ENCODE peak calls at places on chromosome 15, in seven cellular contexts. One of them, this sample, is unnamed.

GRCh38 chr15:69790632-69791031 is 307.1 kb downstream of the TLE3 start:
- DNase-seq in mesenchymal stem cell: no peak
- DNase-seq in CD8-positive, alpha-beta T cell: no peak
- DNase-seq in pancreas: no peak
- DNase-seq in iPS DF 6.9: no peak
- DNase-seq in right cardiac atrium: no peak
- DNase-seq in lung: no peak
- DNase-seq in this sample: no peak

GRCh38 chr15:82944840-82945239 is 7.7 kb downstream of the HOMER2 start:
- DNase-seq in iPS DF 6.9: no peak
- DNase-seq in mesenchymal stem cell: no peak
- DNase-seq in CD8-positive, alpha-beta T cell: no peak
- DNase-seq in pancreas: no peak
- DNase-seq in lung: no peak
- DNase-seq in right cardiac atrium: no peak
- DNase-seq in this sample: no peak

GRCh38 chr15:88449581-88449980 is 17.6 kb downstream of the MRPL46 start:
- DNase-seq in pancreas: no peak
- DNase-seq in mesenchymal stem cell: no peak
- DNase-seq in right cardiac atrium: no peak
- DNase-seq in lung: peak; percentile 23
- DNase-seq in CD8-positive, alpha-beta T cell: no peak
- DNase-seq in iPS DF 6.9: no peak
- DNase-seq in this sample: no peak

GRCh38 chr15:78414608-78415250 is 23.3 kb upstream of the IREB2 start:
- DNase-seq in lung: no peak
- DNase-seq in right cardiac atrium: no peak
- DNase-seq in mesenchymal stem cell: no peak
- DNase-seq in CD8-positive, alpha-beta T cell: no peak
- DNase-seq in iPS DF 6.9: no peak
- DNase-seq in pancreas: no peak
- DNase-seq in this sample: no peak

GRCh38 chr15:45919806-45920205 is 285.0 kb downstream of the SQOR start:
- DNase-seq in lung: peak; percentile 62
- DNase-seq in mesenchymal stem cell: peak; percentile 75
- DNase-seq in CD8-positive, alpha-beta T cell: no peak
- DNase-seq in iPS DF 6.9: no peak
- DNase-seq in pancreas: no peak
- DNase-seq in right cardiac atrium: no peak
- DNase-seq in this sample: no peak

GRCh38 chr15:74375303-74375693 is 7.9 kb upstream of the CYP11A1 start:
- DNase-seq in pancreas: peak; percentile 80
- DNase-seq in mesenchymal stem cell: peak; percentile 80
- DNase-seq in iPS DF 6.9: no peak
- DNase-seq in right cardiac atrium: peak; percentile 81
- DNase-seq in CD8-positive, alpha-beta T cell: peak; percentile 86
- DNase-seq in lung: peak; percentile 84
- DNase-seq in this sample: peak; percentile 75

GRCh38 chr15:83092309-83092976 is 15.0 kb upstream of the TM6SF1 start:
- DNase-seq in CD8-positive, alpha-beta T cell: no peak
- DNase-seq in right cardiac atrium: peak; percentile 52
- DNase-seq in mesenchymal stem cell: peak; percentile 67
- DNase-seq in pancreas: no peak
- DNase-seq in iPS DF 6.9: no peak
- DNase-seq in lung: no peak
- DNase-seq in this sample: no peak

GRCh38 chr15:22811640-22812039 is 25.2 kb downstream of the NIPA1 start:
- DNase-seq in right cardiac atrium: no peak
- DNase-seq in CD8-positive, alpha-beta T cell: no peak
- DNase-seq in iPS DF 6.9: no peak
- DNase-seq in lung: no peak
- DNase-seq in pancreas: peak; percentile 69
- DNase-seq in mesenchymal stem cell: peak; percentile 37
- DNase-seq in this sample: peak; percentile 8

GRCh38 chr15:49387471-49387870 is 35.6 kb upstream of the FGF7 start:
- DNase-seq in right cardiac atrium: no peak
- DNase-seq in CD8-positive, alpha-beta T cell: no peak
- DNase-seq in pancreas: no peak
- DNase-seq in iPS DF 6.9: no peak
- DNase-seq in mesenchymal stem cell: no peak
- DNase-seq in lung: no peak
- DNase-seq in this sample: no peak

GRCh38 chr15:75620776-75621536 is 4.6 kb downstream of the SNUPN start:
- DNase-seq in lung: peak; percentile 56
- DNase-seq in mesenchymal stem cell: peak; percentile 95
- DNase-seq in iPS DF 6.9: no peak
- DNase-seq in pancreas: no peak
- DNase-seq in CD8-positive, alpha-beta T cell: no peak
- DNase-seq in right cardiac atrium: peak; percentile 91
- DNase-seq in this sample: peak; percentile 31

GRCh38 chr15:67280217-67280616 is 25.6 kb downstream of the IQCH start:
- DNase-seq in lung: no peak
- DNase-seq in mesenchymal stem cell: peak; percentile 10
- DNase-seq in pancreas: no peak
- DNase-seq in CD8-positive, alpha-beta T cell: no peak
- DNase-seq in iPS DF 6.9: no peak
- DNase-seq in right cardiac atrium: no peak
- DNase-seq in this sample: no peak

GRCh38 chr15:53437985-53438841 is 321.2 kb downstream of the WDR72 start:
- DNase-seq in mesenchymal stem cell: no peak
- DNase-seq in lung: no peak
- DNase-seq in right cardiac atrium: no peak
- DNase-seq in CD8-positive, alpha-beta T cell: no peak
- DNase-seq in iPS DF 6.9: no peak
- DNase-seq in pancreas: no peak
- DNase-seq in this sample: no peak

GRCh38 chr15:75177360-75178071 is 24.2 kb upstream of the C15orf39 start:
- DNase-seq in pancreas: no peak
- DNase-seq in mesenchymal stem cell: peak; percentile 35
- DNase-seq in lung: no peak
- DNase-seq in CD8-positive, alpha-beta T cell: no peak
- DNase-seq in right cardiac atrium: no peak
- DNase-seq in iPS DF 6.9: no peak
- DNase-seq in this sample: no peak

GRCh38 chr15:66619152-66619903 is 53.5 kb upstream of the LCTL start:
- DNase-seq in lung: peak; percentile 77
- DNase-seq in mesenchymal stem cell: peak; percentile 76
- DNase-seq in CD8-positive, alpha-beta T cell: peak; percentile 57
- DNase-seq in iPS DF 6.9: peak; percentile 61
- DNase-seq in pancreas: peak; percentile 80
- DNase-seq in right cardiac atrium: peak; percentile 79
- DNase-seq in this sample: peak; percentile 68

GRCh38 chr15:70879386-70879785 is 12.8 kb downstream of the THAP10 start:
- DNase-seq in CD8-positive, alpha-beta T cell: no peak
- DNase-seq in right cardiac atrium: no peak
- DNase-seq in lung: no peak
- DNase-seq in pancreas: no peak
- DNase-seq in mesenchymal stem cell: peak; percentile 32
- DNase-seq in iPS DF 6.9: no peak
- DNase-seq in this sample: no peak

GRCh38 chr15:38238311-38238710 is 14.3 kb upstream of the SPRED1 start:
- DNase-seq in CD8-positive, alpha-beta T cell: no peak
- DNase-seq in mesenchymal stem cell: no peak
- DNase-seq in right cardiac atrium: no peak
- DNase-seq in iPS DF 6.9: no peak
- DNase-seq in lung: no peak
- DNase-seq in pancreas: no peak
- DNase-seq in this sample: no peak

GRCh38 chr15:77550275-77551251 is 82.1 kb downstream of the LINGO1 start:
- DNase-seq in mesenchymal stem cell: peak; percentile 80
- DNase-seq in iPS DF 6.9: no peak
- DNase-seq in lung: no peak
- DNase-seq in right cardiac atrium: no peak
- DNase-seq in pancreas: no peak
- DNase-seq in CD8-positive, alpha-beta T cell: no peak
- DNase-seq in this sample: no peak

GRCh38 chr15:59923508-59923907 is 80.6 kb upstream of the FOXB1 start:
- DNase-seq in lung: no peak
- DNase-seq in right cardiac atrium: no peak
- DNase-seq in pancreas: no peak
- DNase-seq in iPS DF 6.9: no peak
- DNase-seq in mesenchymal stem cell: no peak
- DNase-seq in CD8-positive, alpha-beta T cell: no peak
- DNase-seq in this sample: no peak

GRCh38 chr15:85772668-85773067 is 22.1 kb downstream of the KLHL25 start:
- DNase-seq in iPS DF 6.9: no peak
- DNase-seq in right cardiac atrium: no peak
- DNase-seq in lung: no peak
- DNase-seq in mesenchymal stem cell: no peak
- DNase-seq in pancreas: no peak
- DNase-seq in CD8-positive, alpha-beta T cell: no peak
- DNase-seq in this sample: peak; percentile 73

GRCh38 chr15:85316244-85316934 is 64.0 kb upstream of the AKAP13 start:
- DNase-seq in iPS DF 6.9: no peak
- DNase-seq in mesenchymal stem cell: peak; percentile 91
- DNase-seq in CD8-positive, alpha-beta T cell: peak; percentile 60
- DNase-seq in right cardiac atrium: no peak
- DNase-seq in pancreas: no peak
- DNase-seq in lung: no peak
- DNase-seq in this sample: no peak

GRCh38 chr15:43361313-43361903 is 9.4 kb downstream of the ZSCAN29 start:
- DNase-seq in pancreas: no peak
- DNase-seq in iPS DF 6.9: no peak
- DNase-seq in mesenchymal stem cell: no peak
- DNase-seq in CD8-positive, alpha-beta T cell: no peak
- DNase-seq in lung: no peak
- DNase-seq in right cardiac atrium: no peak
- DNase-seq in this sample: no peak
- H3K9me3 ChIP-seq in pancreas: no peaks in the 10 kb centered on the region
- H3K9me3 ChIP-seq in iPS DF 6.9: peaks cover 5% of the 10 kb centered on the region
- H3K9me3 ChIP-seq in mesenchymal stem cell: peaks cover 71% of the 10 kb centered on the region
- H3K9me3 ChIP-seq in CD8-positive, alpha-beta T cell: peaks cover 23% of the 10 kb centered on the region
- H3K9me3 ChIP-seq in lung: peaks cover 15% of the 10 kb centered on the region
- H3K9me3 ChIP-seq in right cardiac atrium: peaks cover 8% of the 10 kb centered on the region
- H3K9me3 ChIP-seq in this sample: no peaks in the 10 kb centered on the region

GRCh38 chr15:81303241-81304225 is 20.4 kb downstream of the STARD5 start:
- DNase-seq in mesenchymal stem cell: no peak
- DNase-seq in pancreas: no peak
- DNase-seq in CD8-positive, alpha-beta T cell: no peak
- DNase-seq in lung: no peak
- DNase-seq in right cardiac atrium: no peak
- DNase-seq in iPS DF 6.9: peak; percentile 33
- DNase-seq in this sample: peak; percentile 49
- H3K4me3 ChIP-seq in mesenchymal stem cell: no peak overlapping the region
- H3K4me3 ChIP-seq in pancreas: no peak overlapping the region
- H3K4me3 ChIP-seq in CD8-positive, alpha-beta T cell: peak overlapping the region; percentile 61
- H3K4me3 ChIP-seq in lung: no peak overlapping the region
- H3K4me3 ChIP-seq in right cardiac atrium: no peak overlapping the region
- H3K4me3 ChIP-seq in iPS DF 6.9: no peak overlapping the region
- H3K4me3 ChIP-seq in this sample: no peak overlapping the region

GRCh38 chr15:28918141-28918983 is 32.6 kb downstream of the APBA2 start:
- DNase-seq in pancreas: no peak
- DNase-seq in iPS DF 6.9: peak; percentile 60
- DNase-seq in mesenchymal stem cell: peak; percentile 27
- DNase-seq in lung: no peak
- DNase-seq in right cardiac atrium: no peak
- DNase-seq in CD8-positive, alpha-beta T cell: no peak
- DNase-seq in this sample: no peak
- H3K4me1 ChIP-seq in pancreas: no peaks in the 10 kb centered on the region
- H3K4me1 ChIP-seq in iPS DF 6.9: peaks cover 5% of the 10 kb centered on the region
- H3K4me1 ChIP-seq in mesenchymal stem cell: no peaks in the 10 kb centered on the region
- H3K4me1 ChIP-seq in lung: no peaks in the 10 kb centered on the region
- H3K4me1 ChIP-seq in right cardiac atrium: no peaks in the 10 kb centered on the region
- H3K4me1 ChIP-seq in CD8-positive, alpha-beta T cell: peaks cover 83% of the 10 kb centered on the region
- H3K4me1 ChIP-seq in this sample: no peaks in the 10 kb centered on the region

DNA sequence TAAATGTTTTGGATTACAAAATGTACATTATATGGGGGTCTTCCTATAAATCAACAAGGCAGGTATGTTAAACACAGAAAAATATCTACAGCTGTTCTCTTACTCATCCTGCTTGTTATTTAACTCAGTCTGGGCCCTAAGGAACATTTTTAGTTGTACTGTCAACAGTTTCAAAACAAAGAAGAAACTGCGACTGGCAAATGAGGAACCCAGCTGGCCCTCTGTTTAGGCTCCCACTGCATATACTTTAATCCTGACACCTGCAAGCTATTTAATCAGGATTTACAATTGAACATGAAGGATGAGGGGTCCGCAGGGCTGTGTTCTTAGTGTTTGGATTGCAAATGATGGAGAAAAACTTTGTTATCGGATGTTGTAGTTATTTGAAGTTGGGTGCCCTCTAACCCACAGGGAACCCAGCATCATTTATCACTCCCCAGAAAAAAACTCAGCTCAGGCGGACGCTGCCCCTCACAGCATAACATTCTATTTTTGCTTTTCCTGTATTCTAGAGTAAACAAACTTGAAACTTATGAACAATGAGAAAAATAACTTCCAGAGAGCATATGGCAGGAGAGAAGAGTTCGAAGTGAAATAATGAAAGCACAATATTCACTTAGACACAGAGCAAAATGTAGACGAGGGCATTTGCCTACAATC is 91.2 kb downstream of the POLR2M start:
- DNase-seq in pancreas: no peak
- DNase-seq in right cardiac atrium: no peak
- DNase-seq in mesenchymal stem cell: no peak
- DNase-seq in lung: no peak
- DNase-seq in iPS DF 6.9: no peak
- DNase-seq in CD8-positive, alpha-beta T cell: no peak
- DNase-seq in this sample: no peak
- H3K9me3 ChIP-seq in pancreas: no peaks in the 10 kb centered on the region
- H3K9me3 ChIP-seq in right cardiac atrium: no peaks in the 10 kb centered on the region
- H3K9me3 ChIP-seq in mesenchymal stem cell: no peaks in the 10 kb centered on the region
- H3K9me3 ChIP-seq in lung: no peaks in the 10 kb centered on the region
- H3K9me3 ChIP-seq in iPS DF 6.9: no peaks in the 10 kb centered on the region
- H3K9me3 ChIP-seq in CD8-positive, alpha-beta T cell: no peaks in the 10 kb centered on the region
- H3K9me3 ChIP-seq in this sample: no peaks in the 10 kb centered on the region

GRCh38 chr15:90095521-90095959 is 6.7 kb downstream of the IDH2 start:
- DNase-seq in pancreas: peak; percentile 73
- DNase-seq in CD8-positive, alpha-beta T cell: no peak
- DNase-seq in right cardiac atrium: no peak
- DNase-seq in mesenchymal stem cell: no peak
- DNase-seq in lung: no peak
- DNase-seq in iPS DF 6.9: no peak
- DNase-seq in this sample: peak; percentile 78
- H3K4me3 ChIP-seq in pancreas: no peak overlapping the region
- H3K4me3 ChIP-seq in CD8-positive, alpha-beta T cell: no peak overlapping the region
- H3K4me3 ChIP-seq in right cardiac atrium: no peak overlapping the region
- H3K4me3 ChIP-seq in mesenchymal stem cell: no peak overlapping the region
- H3K4me3 ChIP-seq in lung: no peak overlapping the region
- H3K4me3 ChIP-seq in iPS DF 6.9: no peak overlapping the region
- H3K4me3 ChIP-seq in this sample: no peak overlapping the region

DNA sequence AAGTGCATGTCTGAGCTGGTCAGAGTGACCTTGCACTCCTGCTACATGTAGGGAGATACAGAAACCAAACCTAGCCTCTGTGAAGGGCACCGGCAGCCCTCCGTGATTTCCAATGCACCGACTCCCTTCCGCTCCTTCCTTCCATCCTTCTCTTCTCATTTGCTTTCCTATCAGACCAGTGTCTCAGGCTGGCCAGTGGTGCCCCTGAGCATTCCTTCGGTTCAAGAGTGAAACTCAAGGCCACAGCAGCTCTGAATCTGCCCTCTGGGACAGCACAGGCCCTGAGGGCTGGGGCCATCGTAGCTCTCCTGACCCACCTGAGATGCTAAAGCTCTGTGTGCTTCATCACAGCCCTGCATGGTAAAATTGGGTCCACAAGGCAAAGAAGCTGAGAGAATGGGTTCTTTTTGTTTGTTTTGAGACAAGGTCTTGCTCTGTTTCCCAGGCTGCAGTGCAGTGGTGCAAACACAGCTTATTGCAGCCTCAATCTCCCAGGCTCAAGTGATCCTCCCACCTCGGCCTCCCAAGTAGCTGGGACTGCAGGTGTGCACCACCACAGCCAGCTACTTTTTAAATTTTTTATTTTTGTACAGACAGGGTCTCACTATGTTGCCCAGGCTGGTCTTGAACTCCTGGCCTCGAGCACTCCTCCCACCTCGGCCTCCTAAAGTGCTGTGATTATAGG is 2.3 kb upstream of the BMF start:
- DNase-seq in pancreas: no peak
- DNase-seq in right cardiac atrium: no peak
- DNase-seq in iPS DF 6.9: no peak
- DNase-seq in mesenchymal stem cell: no peak
- DNase-seq in CD8-positive, alpha-beta T cell: no peak
- DNase-seq in lung: no peak
- DNase-seq in this sample: no peak
- H3K4me1 ChIP-seq in pancreas: peaks cover 19% of the 10 kb centered on the region
- H3K4me1 ChIP-seq in right cardiac atrium: peaks cover 13% of the 10 kb centered on the region
- H3K4me1 ChIP-seq in iPS DF 6.9: peaks cover 18% of the 10 kb centered on the region
- H3K4me1 ChIP-seq in mesenchymal stem cell: peaks cover 25% of the 10 kb centered on the region
- H3K4me1 ChIP-seq in CD8-positive, alpha-beta T cell: peaks cover 17% of the 10 kb centered on the region
- H3K4me1 ChIP-seq in lung: peaks cover 15% of the 10 kb centered on the region
- H3K4me1 ChIP-seq in this sample: peaks cover 16% of the 10 kb centered on the region

This sample was measured in prostate gland.